ENCODE peak calls at places on chromosomes 4 and X, in ten cellular contexts. X, R, C, W, F, I, J, P, E and S are unnamed samples.

GRCh38 chrX:115067812-115068211 is 50.4 kb upstream of the IL13RA2 start:
- DNase-seq in E (no peak), J (no peak), R (no peak), P (no peak), W (no peak), F (no peak), I (no peak), C (no peak), X (peak; percentile 35), S (no peak)

GRCh38 chr4:8402640-8403039 is 37.9 kb downstream of the ACOX3 start:
- DNase-seq in E (no peak), F (no peak), X (no peak), J (peak; percentile 19), W (no peak), C (no peak), R (no peak), P (no peak), I (peak; percentile 70), S (peak; percentile 56)

GRCh38 chr4:53847935-53848334 is 216.5 kb downstream of the CHIC2 start:
- DNase-seq in F (no peak), E (no peak), R (no peak), W (no peak), I (no peak), P (no peak), J (no peak), X (no peak), C (no peak), S (no peak)

GRCh38 chr4:113294910-113295309 is 245.5 kb downstream of the ANK2 start:
- DNase-seq in C (no peak), P (no peak), I (no peak), W (no peak), E (no peak), F (no peak), R (no peak), X (no peak), J (no peak), S (no peak)

GRCh38 chrX:136584545-136584944 is 52.5 kb downstream of the VGLL1 start:
- DNase-seq in X (no peak), C (no peak), I (no peak), E (no peak), W (no peak), R (no peak), P (no peak), J (no peak), F (no peak), S (no peak)

GRCh38 chrX:48516285-48516684 is 5.3 kb upstream of the EBP start:
- DNase-seq in I (peak; percentile 73), W (no peak), F (no peak), P (no peak), X (no peak), E (no peak), C (no peak), J (no peak), R (no peak), S (no peak)

GRCh38 chrX:51860679-51861078 is 32.7 kb upstream of the MAGED1 start:
- DNase-seq in C (no peak), R (peak; percentile 60), J (peak; percentile 7), P (no peak), W (peak; percentile 37), E (no peak), F (no peak), X (peak; percentile 32), I (no peak), S (no peak)

GRCh38 chrX:73963682-73964081 is 340.3 kb upstream of the ZCCHC13 start:
- DNase-seq in W (no peak), E (no peak), J (no peak), P (no peak), C (no peak), X (no peak), R (no peak), F (no peak), I (no peak), S (peak; percentile 40)

GRCh38 chrX:13733506-13733905 is 914 bp downstream of the TRAPPC2 start:
- DNase-seq in P (no peak), I (no peak), C (no peak), E (no peak), J (no peak), F (no peak), R (no peak), X (peak; percentile 23), W (no peak), S (no peak)

GRCh38 chr4:110025057-110025456 is 112.4 kb downstream of the EGF start:
- DNase-seq in X (no peak), R (no peak), F (no peak), E (no peak), C (no peak), W (no peak), J (no peak), I (no peak), P (no peak), S (no peak)

GRCh38 chrX:50838820-50839600 is 25.0 kb upstream of the SHROOM4 start:
- DNase-seq in J (no peak), I (no peak), R (peak; percentile 4), W (no peak), C (no peak), P (no peak), F (no peak), X (no peak), E (no peak), S (no peak)

GRCh38 chrX:107678957-107679740 is 50.8 kb downstream of the PRPS1 start:
- DNase-seq in E (peak; percentile 54), J (peak; percentile 93), X (peak; percentile 71), P (peak; percentile 68), C (peak; percentile 75), W (no peak), I (no peak), F (no peak), R (no peak), S (peak; percentile 66)

GRCh38 chr4:87108142-87108546 is 112.3 kb downstream of the KLHL8 start:
- DNase-seq in I (peak; percentile 90), W (no peak), J (peak; percentile 39), P (peak; percentile 44), E (no peak), R (peak; percentile 72), F (no peak), X (peak; percentile 85), C (no peak), S (no peak)

GRCh38 chr4:74483226-74483911 is 38.4 kb downstream of the AREG start:
- DNase-seq in C (no peak), F (no peak), P (no peak), E (no peak), R (no peak), W (no peak), X (no peak), J (no peak), I (no peak), S (no peak)

GRCh38 chr4:13054410-13054970 is 429.6 kb downstream of the RAB28 start:
- DNase-seq in F (no peak), J (peak; percentile 11), W (no peak), C (no peak), I (no peak), R (peak; percentile 28), P (no peak), X (no peak), E (no peak), S (no peak)

DNA sequence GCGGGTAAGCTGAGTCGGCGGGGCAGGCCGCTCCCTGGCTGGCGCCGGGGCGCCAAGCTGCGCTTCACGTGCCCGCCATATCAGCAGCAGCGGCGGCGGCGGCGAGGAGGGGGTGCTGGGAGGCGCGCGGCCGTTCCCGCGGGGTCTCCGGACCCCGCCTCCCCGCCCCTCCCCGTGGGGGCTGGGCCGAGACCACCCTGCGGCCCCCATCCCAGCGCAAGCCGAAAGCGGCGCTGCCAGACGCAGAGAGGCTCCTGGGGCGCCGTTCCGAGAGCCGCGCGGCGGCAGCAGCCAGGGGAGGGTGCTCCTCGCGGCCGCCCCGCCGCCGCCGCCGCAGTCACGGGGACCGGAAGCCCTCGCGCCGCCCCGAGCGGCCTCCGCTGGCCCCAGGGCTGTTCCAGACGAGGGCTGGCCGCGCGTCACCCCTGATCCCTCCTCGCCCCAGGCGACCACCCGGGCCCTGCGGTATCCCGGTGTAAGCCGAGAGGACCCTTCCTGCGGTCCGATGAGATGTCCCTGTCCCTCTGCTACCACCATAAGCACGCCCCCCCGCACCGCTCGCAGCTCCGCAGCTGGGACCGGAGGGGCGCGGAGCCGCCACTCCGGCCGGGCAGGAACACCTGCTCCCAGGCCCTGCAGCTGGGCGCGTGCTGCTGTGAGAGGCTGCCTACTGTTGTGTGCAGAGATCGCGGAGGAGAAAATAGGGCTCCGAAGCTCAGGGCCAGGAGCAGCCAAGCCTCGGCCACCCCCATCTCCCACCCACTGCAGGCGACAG is 7.4 kb upstream of the BCOR start:
- DNase-seq in P (peak; percentile 48), E (no peak), W (peak; percentile 71), I (peak; percentile 95), X (no peak), C (no peak), F (no peak), J (no peak), R (no peak), S (peak; percentile 59)
- H3K27me3 ChIP-seq in P (no peaks in the 10 kb centered on the region), E (no peaks in the 10 kb centered on the region), W (no peaks in the 10 kb centered on the region), I (peaks cover 47% of the 10 kb centered on the region), X (peaks cover 4% of the 10 kb centered on the region), C (no peaks in the 10 kb centered on the region), F (no peaks in the 10 kb centered on the region), J (peaks cover 67% of the 10 kb centered on the region), R (no peaks in the 10 kb centered on the region), S (no peaks in the 10 kb centered on the region)

DNA sequence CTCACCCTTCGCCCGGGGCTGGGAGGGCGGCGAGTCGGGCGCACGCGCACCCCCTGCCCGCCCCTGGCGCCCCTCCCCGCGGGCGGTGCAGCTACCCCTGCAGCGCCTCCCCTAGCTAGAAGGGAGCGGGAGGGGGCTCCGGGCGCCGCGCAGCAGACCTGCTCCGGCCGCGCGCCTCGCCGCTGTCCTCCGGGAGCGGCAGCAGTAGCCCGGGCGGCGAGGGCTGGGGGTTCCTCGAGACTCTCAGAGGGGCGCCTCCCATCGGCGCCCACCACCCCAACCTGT is at the start of gene NPNT:
- DNase-seq in X (no peak), W (peak; percentile 79), I (no peak), C (no peak), R (peak; percentile 51), P (no peak), F (no peak), J (no peak), E (no peak), S (peak; percentile 13)
- H3K36me3 ChIP-seq in X (no peaks in the 10 kb centered on the region), W (no peaks in the 10 kb centered on the region), I (no peaks in the 10 kb centered on the region), C (no peaks in the 10 kb centered on the region), R (no peaks in the 10 kb centered on the region), P (no peaks in the 10 kb centered on the region), F (no peaks in the 10 kb centered on the region), J (no peaks in the 10 kb centered on the region), E (no peaks in the 10 kb centered on the region), S (no peaks in the 10 kb centered on the region)

GRCh38 chr4:128782875-128783614 is 26.5 kb upstream of the JADE1 start:
- DNase-seq in F (no peak), I (peak; percentile 88), P (no peak), E (no peak), X (peak; percentile 58), C (no peak), J (peak; percentile 7), W (no peak), R (peak; percentile 3), S (no peak)
- H3K27ac ChIP-seq in F (no peak overlapping the region), I (no peak overlapping the region), P (no peak overlapping the region), E (no peak overlapping the region), X (no peak overlapping the region), C (no peak overlapping the region), J (peak overlapping the region; percentile 50), W (no peak overlapping the region), R (no peak overlapping the region), S (no peak overlapping the region)

DNA sequence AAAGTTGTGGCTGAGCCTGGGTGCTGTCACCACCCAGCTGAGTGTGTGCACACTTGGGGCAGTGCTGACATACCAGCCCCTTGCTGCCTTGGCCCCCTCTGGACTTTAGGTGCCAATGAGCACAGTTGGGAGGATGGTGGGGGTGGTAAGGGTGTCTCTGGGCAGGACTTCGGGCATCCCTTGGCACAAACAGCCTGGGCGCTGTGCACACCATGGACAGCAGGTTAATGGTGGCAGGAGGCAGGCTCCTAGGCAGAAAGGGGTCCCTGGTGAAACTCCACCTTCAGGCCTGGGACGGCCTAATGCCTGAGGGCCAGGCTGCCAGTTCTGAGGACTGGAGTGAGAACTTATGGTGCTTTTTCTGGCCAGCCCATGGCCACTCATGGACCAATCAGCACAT is 32.4 kb upstream of the TEX13C start:
- DNase-seq in R (no peak), X (no peak), C (no peak), E (no peak), F (no peak), J (no peak), W (no peak), P (no peak), I (no peak), S (no peak)
- H3K27me3 ChIP-seq in R (no peaks in the 10 kb centered on the region), X (no peaks in the 10 kb centered on the region), C (no peaks in the 10 kb centered on the region), E (no peaks in the 10 kb centered on the region), F (no peaks in the 10 kb centered on the region), J (no peaks in the 10 kb centered on the region), W (no peaks in the 10 kb centered on the region), P (no peaks in the 10 kb centered on the region), I (no peaks in the 10 kb centered on the region), S (no peaks in the 10 kb centered on the region)